ENCODE peak calls at places on chromosomes 5 and 9, in six cellular contexts. I is GM13977, Y is choroid plexus epithelial cell, M is left lung, R is neural progenitor cell, C is thoracic aorta. Q is an unnamed sample.

GRCh38 chr9:16337322-16338029 is 533.0 kb downstream of the BNC2 start:
- DNase-seq in I (no peak), Y (peak), M (no peak), R (no peak), C (no peak), Q (no peak)

GRCh38 chr5:103569313-103570060 is 6.9 kb upstream of the NUDT12 start:
- DNase-seq in I (no peak), Y (no peak), M (no peak), R (no peak), C (no peak), Q (no peak)

GRCh38 chr5:179408646-179409045 is 63.4 kb upstream of the ADAMTS2 start:
- DNase-seq in I (no peak), Y (no peak), M (no peak), R (no peak), C (no peak), Q (no peak)

GRCh38 chr9:33044677-33045282 is 19.7 kb downstream of the DNAJA1 start:
- DNase-seq in I (no peak), Y (peak), M (no peak), R (peak), C (no peak), Q (no peak)

GRCh38 chr5:130836729-130837660 is 328.1 kb downstream of the HINT1 start:
- DNase-seq in I (no peak), Y (peak), M (no peak), R (no peak), C (no peak), Q (no peak)

GRCh38 chr5:1478333-1478732 is 33.1 kb upstream of the SLC6A3 start:
- DNase-seq in I (no peak), Y (no peak), M (peak), R (no peak), C (no peak), Q (no peak)

GRCh38 chr9:22975921-22976320 is 529.3 kb downstream of the DMRTA1 start:
- DNase-seq in I (no peak), Y (no peak), M (no peak), R (no peak), C (no peak), Q (no peak)

GRCh38 chr5:158383485-158383884 is 524.5 kb upstream of the CLINT1 start:
- DNase-seq in I (no peak), Y (no peak), M (no peak), R (no peak), C (no peak), Q (no peak)

GRCh38 chr9:105969672-105970071 is 275.3 kb downstream of the TMEM38B start:
- DNase-seq in I (no peak), Y (no peak), M (no peak), R (no peak), C (no peak), Q (no peak)

GRCh38 chr5:155728857-155729683 is 597.9 kb upstream of the SGCD start:
- DNase-seq in I (peak), Y (no peak), M (peak), R (peak), C (no peak), Q (no peak)

GRCh38 chr5:53547226-53547625 is 13.2 kb upstream of the NDUFS4 start:
- DNase-seq in I (no peak), Y (no peak), M (no peak), R (no peak), C (no peak), Q (no peak)

GRCh38 chr9:119453490-119453911 is 84.3 kb upstream of the BRINP1 start:
- DNase-seq in I (no peak), Y (no peak), M (no peak), R (no peak), C (no peak), Q (no peak)

GRCh38 chr5:35488055-35488454 is 129.6 kb upstream of the SPEF2 start:
- DNase-seq in I (no peak), Y (no peak), M (no peak), R (no peak), C (no peak), Q (no peak)

GRCh38 chr9:122200960-122201635 is 27.7 kb downstream of the LHX6 start:
- DNase-seq in I (no peak), Y (peak), M (peak), R (no peak), C (no peak), Q (no peak)

GRCh38 chr5:41219655-41220269 is 6.4 kb upstream of the C6 start:
- DNase-seq in I (no peak), Y (no peak), M (no peak), R (no peak), C (no peak), Q (no peak)

GRCh38 chr5:175464414-175465233 is 13.7 kb upstream of the SFXN1 start:
- DNase-seq in I (no peak), Y (peak), M (no peak), R (peak), C (no peak), Q (no peak)

GRCh38 chr9:76369583-76369982 is 24.6 kb downstream of the RFK start:
- DNase-seq in I (peak), Y (peak), M (no peak), R (peak), C (no peak), Q (no peak)

GRCh38 chr5:172444110-172444510 is 10.2 kb downstream of the SH3PXD2B start:
- DNase-seq in I (no peak), Y (peak), M (peak), R (no peak), C (no peak), Q (no peak)

GRCh38 chr5:151741678-151742423 is 16.6 kb downstream of the ATOX1 start:
- DNase-seq in I (no peak), Y (peak), M (no peak), R (no peak), C (no peak), Q (no peak)
- TF ChIP-seq CTCF in I (no peak), Y (no peak), M (no peak), R (no peak), C (no peak), Q (no peak)

DNA sequence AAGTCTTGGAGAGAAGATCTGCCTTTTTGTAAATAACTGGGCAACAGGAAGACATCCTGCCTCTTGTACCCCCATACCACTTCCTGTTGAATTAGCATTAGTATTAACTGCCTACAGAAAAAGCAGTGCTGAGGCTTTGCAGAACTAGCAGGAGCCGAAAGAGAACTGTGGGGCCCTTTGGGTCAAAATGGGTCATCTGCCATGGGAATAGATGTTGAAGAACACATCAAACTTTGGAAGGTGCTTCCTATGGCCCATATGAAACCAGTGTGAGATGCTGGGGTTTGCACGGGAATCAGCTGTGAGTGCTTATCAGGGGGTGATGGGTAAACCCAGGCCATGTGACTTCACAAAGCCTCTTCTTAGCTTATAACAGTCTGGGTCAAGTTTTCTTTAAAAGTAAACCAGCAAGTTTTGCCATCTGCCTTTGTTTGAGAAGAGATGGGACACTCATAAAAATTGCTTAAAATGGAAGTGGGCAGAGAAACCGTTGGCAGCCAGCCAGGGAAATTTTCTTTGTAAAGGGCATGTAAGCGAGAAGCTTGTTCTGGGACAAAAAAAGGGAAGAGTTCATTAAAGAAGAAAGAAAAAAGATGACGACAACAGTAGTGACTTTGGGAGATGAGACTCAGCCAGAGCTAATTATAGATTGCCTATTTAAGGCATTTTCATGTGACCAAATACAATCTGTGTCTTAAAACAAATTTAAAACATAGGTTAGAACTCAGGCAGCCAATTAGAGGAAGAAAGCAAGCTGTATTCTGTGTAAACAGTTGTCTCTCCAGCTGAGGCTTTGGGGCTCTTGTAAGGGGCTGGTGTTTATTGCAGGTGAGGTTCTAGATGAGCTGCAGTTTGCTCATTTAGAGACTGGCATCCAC is 4.4 kb downstream of the SLC25A25 start:
- DNase-seq in I (peak), Y (peak), M (no peak), R (no peak), C (peak), Q (peak)
- TF ChIP-seq CTCF in I (no peak), Y (no peak), M (no peak), R (no peak), C (no peak), Q (no peak)

GRCh38 chr9:2992427-2992826 is 148.5 kb upstream of the PUM3 start:
- DNase-seq in I (no peak), Y (no peak), M (no peak), R (no peak), C (no peak), Q (no peak)

GRCh38 chr9:2985343-2985742 is 141.4 kb upstream of the PUM3 start:
- DNase-seq in I (no peak), Y (no peak), M (no peak), R (no peak), C (no peak), Q (no peak)

GRCh38 chr9:2987679-2988078 is 143.8 kb upstream of the PUM3 start:
- DNase-seq in I (no peak), Y (no peak), M (no peak), R (no peak), C (no peak), Q (no peak)

GRCh38 chr9:2991292-2991691 is 147.4 kb upstream of the PUM3 start:
- DNase-seq in I (no peak), Y (peak), M (no peak), R (no peak), C (no peak), Q (no peak)
- TF ChIP-seq CTCF in I (no peak), Y (peak), M (no peak), R (peak), C (no peak), Q (no peak)

GRCh38 chr5:141669519-141669918 is 12.5 kb downstream of the ARAP3 start:
- DNase-seq in I (no peak), Y (no peak), M (no peak), R (no peak), C (no peak), Q (no peak)

GRCh38 chr5:141672071-141672855 is 9.8 kb downstream of the ARAP3 start:
- DNase-seq in I (no peak), Y (no peak), M (no peak), R (no peak), C (no peak), Q (no peak)

GRCh38 chr5:141672856-141673813 is 8.9 kb downstream of the ARAP3 start:
- DNase-seq in I (no peak), Y (no peak), M (no peak), R (peak), C (no peak), Q (no peak)

GRCh38 chr5:141677415-141677814 is 4.6 kb downstream of the ARAP3 start:
- DNase-seq in I (no peak), Y (no peak), M (no peak), R (peak), C (no peak), Q (no peak)

DNA sequence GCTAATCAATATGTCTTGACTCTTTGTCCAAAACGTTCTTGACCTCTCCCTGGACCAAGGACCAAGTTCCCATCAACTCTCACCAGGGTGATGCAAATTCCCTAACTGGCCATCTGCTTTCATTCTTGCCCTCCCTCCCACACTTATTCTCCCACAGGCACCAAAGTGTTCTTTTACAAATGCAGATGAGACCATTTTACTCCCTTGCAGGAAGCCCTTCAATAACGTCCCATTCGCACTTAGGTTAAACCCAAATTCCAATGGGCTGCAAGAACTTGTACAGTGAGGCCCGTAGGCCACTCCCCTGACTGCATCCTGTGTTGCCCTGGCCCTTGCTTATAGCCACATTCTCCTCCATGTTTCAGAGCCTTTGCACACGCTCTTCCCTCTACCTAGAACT is 7.3 kb downstream of the ARAP3 start:
- DNase-seq in I (no peak), Y (no peak), M (no peak), R (no peak), C (no peak), Q (no peak)
- TF ChIP-seq CTCF in I (no peak), Y (no peak), M (no peak), R (no peak), C (no peak), Q (no peak)

DNA sequence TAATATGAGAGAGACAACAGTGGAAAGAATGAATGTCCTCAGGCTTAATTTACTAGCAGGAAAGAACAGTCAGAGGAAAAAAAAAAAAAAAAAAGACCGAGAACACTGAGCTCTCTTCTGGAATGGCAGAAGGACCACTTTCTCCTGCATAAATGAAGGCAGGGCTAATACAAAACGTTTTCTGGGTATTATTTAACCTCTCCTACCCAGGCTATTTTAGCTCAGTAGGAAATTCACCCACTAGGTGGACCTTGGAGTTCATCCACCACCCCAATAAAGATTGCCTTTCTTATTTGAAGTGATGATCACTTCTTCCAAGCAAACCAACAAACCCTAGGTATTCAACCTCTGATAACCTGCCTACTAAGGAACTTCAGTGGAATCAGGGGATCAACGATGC is 3.7 kb downstream of the GLIS3 start:
- DNase-seq in I (no peak), Y (no peak), M (no peak), R (no peak), C (no peak), Q (no peak)
- TF ChIP-seq CTCF in I (no peak), Y (no peak), M (no peak), R (no peak), C (no peak), Q (no peak)